ENCODE peak calls at places on chromosomes 16 and 17, in eight cellular contexts. U is gastrocnemius medialis, P is cardiac muscle cell, R is astrocyte, V is left lung, H is GM23338, L is left ventricle myocardium inferior, N is tibial artery. O is an unnamed sample. For H3K4me1, the result is how much of the 10 kb centered on the place peaks cover.

GRCh38 chr17:17419621-17420020 is 57.2 kb upstream of the MED9 start:
- DNase-seq in U (no peak), P (no peak), R (no peak), V (no peak), H (no peak), L (peak), N (peak), O (no peak)

GRCh38 chr17:54754560-54754959 is 146.1 kb upstream of the TOM1L1 start:
- DNase-seq in U (no peak), P (no peak), R (no peak), V (peak), H (peak), L (no peak), N (peak), O (no peak)

GRCh38 chr17:82875418-82875856 is 35.6 kb upstream of the ZNF750 start:
- DNase-seq in U (no peak), P (no peak), R (no peak), V (peak), H (peak), L (no peak), N (no peak), O (peak)

GRCh38 chr16:14148569-14148968 is 77.5 kb downstream of the MRTFB start:
- DNase-seq in U (peak), P (no peak), R (peak), V (no peak), H (no peak), L (no peak), N (no peak), O (peak)

GRCh38 chr17:42618442-42619150 is 9.1 kb downstream of the TUBG1 start:
- DNase-seq in U (peak), P (peak), R (no peak), V (no peak), H (peak), L (peak), N (peak), O (peak)

GRCh38 chr16:49859139-49859947 is 3.4 kb upstream of the ZNF423 start:
- DNase-seq in U (no peak), P (peak), R (peak), V (no peak), H (peak), L (peak), N (peak), O (no peak)

GRCh38 chr17:72640415-72641165 is 451.9 kb downstream of the SLC39A11 start:
- DNase-seq in U (no peak), P (no peak), R (no peak), V (peak), H (peak), L (no peak), N (no peak), O (no peak)

GRCh38 chr16:24900230-24900629 is 54.5 kb downstream of the SLC5A11 start:
- DNase-seq in U (no peak), P (peak), R (no peak), V (no peak), H (peak), L (no peak), N (no peak), O (no peak)

GRCh38 chr17:64084940-64085649 is 44.8 kb downstream of the ERN1 start:
- DNase-seq in U (no peak), P (no peak), R (no peak), V (no peak), H (peak), L (no peak), N (no peak), O (no peak)

GRCh38 chr17:49496183-49496865 is 1.2 kb downstream of the NGFR start:
- DNase-seq in U (peak), P (peak), R (peak), V (peak), H (peak), L (peak), N (peak), O (peak)

GRCh38 chr16:81376880-81377279 is 62.1 kb downstream of the GAN start:
- DNase-seq in U (no peak), P (no peak), R (peak), V (no peak), H (no peak), L (no peak), N (no peak), O (peak)

GRCh38 chr16:54320895-54321294 is 34.3 kb upstream of the IRX3 start:
- DNase-seq in U (no peak), P (no peak), R (no peak), V (no peak), H (peak), L (no peak), N (peak), O (no peak)

GRCh38 chr16:70161350-70161749 is 12.2 kb upstream of the CLEC18C start:
- DNase-seq in U (no peak), P (no peak), R (no peak), V (peak), H (no peak), L (no peak), N (no peak), O (no peak)

GRCh38 chr17:78466786-78467715 is 88.6 kb downstream of the PGS1 start:
- DNase-seq in U (no peak), P (no peak), R (no peak), V (peak), H (no peak), L (no peak), N (no peak), O (no peak)

GRCh38 chr16:898761-899677 is 71.8 kb downstream of the LMF1 start:
- DNase-seq in U (no peak), P (no peak), R (no peak), V (peak), H (no peak), L (no peak), N (no peak), O (no peak)

GRCh38 chr17:55845385-55845784 is 94.5 kb downstream of the PCTP start:
- DNase-seq in U (peak), P (peak), R (peak), V (peak), H (peak), L (peak), N (peak), O (peak)

GRCh38 chr16:49961087-49961486 is 63.9 kb upstream of the CNEP1R1 start:
- DNase-seq in U (no peak), P (no peak), R (peak), V (no peak), H (no peak), L (no peak), N (no peak), O (peak)

GRCh38 chr17:12812877-12813276 is 23.6 kb downstream of the ARHGAP44 start:
- DNase-seq in U (no peak), P (no peak), R (no peak), V (no peak), H (no peak), L (no peak), N (no peak), O (no peak)

GRCh38 chr17:33084755-33085154 is 93.1 kb downstream of the SPACA3 start:
- DNase-seq in U (no peak), P (no peak), R (no peak), V (no peak), H (no peak), L (no peak), N (no peak), O (no peak)

GRCh38 chr17:80316431-80316830 is 55.8 kb downstream of the RNF213 start:
- DNase-seq in U (no peak), P (no peak), R (no peak), V (no peak), H (no peak), L (no peak), N (peak), O (no peak)

GRCh38 chr17:44374306-44375195 is 10.9 kb upstream of the FAM171A2 start:
- DNase-seq in U (no peak), P (no peak), R (no peak), V (peak), H (peak), L (no peak), N (peak), O (no peak)

GRCh38 chr16:50598256-50598894 is 50.2 kb downstream of the NKD1 start:
- DNase-seq in U (peak), P (no peak), R (no peak), V (no peak), H (no peak), L (peak), N (peak), O (no peak)

GRCh38 chr17:9367186-9367585 is 208.4 kb downstream of the STX8 start:
- DNase-seq in U (peak), P (peak), R (no peak), V (no peak), H (no peak), L (peak), N (no peak), O (no peak)

GRCh38 chr17:1095093-1095852 is 84.5 kb downstream of the ABR start:
- DNase-seq in U (no peak), P (no peak), R (no peak), V (peak), H (no peak), L (peak), N (no peak), O (no peak)

GRCh38 chr16:49411121-49411970 is 37.7 kb downstream of the C16orf78 start:
- DNase-seq in U (no peak), P (no peak), R (no peak), V (no peak), H (no peak), L (no peak), N (no peak), O (no peak)

GRCh38 chr16:89289428-89290395 is 72.2 kb downstream of the ZNF778 start:
- DNase-seq in U (peak), P (peak), R (peak), V (peak), H (peak), L (peak), N (peak), O (peak)

GRCh38 chr17:68418876-68419275 is 38.4 kb downstream of the WIPI1 start:
- DNase-seq in U (no peak), P (no peak), R (no peak), V (no peak), H (no peak), L (no peak), N (no peak), O (no peak)

GRCh38 chr17:1999557-2000251 is 25.4 kb downstream of the RTN4RL1 start:
- DNase-seq in U (peak), P (peak), R (no peak), V (no peak), H (peak), L (peak), N (peak), O (no peak)

GRCh38 chr17:72580321-72581127 is 459.7 kb downstream of the SOX9 start:
- DNase-seq in U (no peak), P (no peak), R (no peak), V (peak), H (no peak), L (no peak), N (no peak), O (peak)

GRCh38 chr16:9138731-9139501 is 47.5 kb downstream of the HAPSTR1 start:
- DNase-seq in U (peak), P (peak), R (no peak), V (peak), H (peak), L (peak), N (peak), O (no peak)

GRCh38 chr17:64025732-64026294 is 5.4 kb upstream of the ICAM2 start:
- DNase-seq in U (peak), P (peak), R (peak), V (peak), H (peak), L (peak), N (peak), O (peak)

GRCh38 chr17:77319211-77320031 is 178.7 kb downstream of the SEC14L1 start:
- DNase-seq in U (peak), P (no peak), R (peak), V (peak), H (peak), L (peak), N (peak), O (peak)

GRCh38 chr16:70453891-70454220 is 539 bp upstream of the FCSK start:
- DNase-seq in U (no peak), P (no peak), R (peak), V (no peak), H (peak), L (no peak), N (no peak), O (no peak)

GRCh38 chr17:36198831-36199465 is 2.4 kb upstream of the CCL3L1 start:
- DNase-seq in U (no peak), P (no peak), R (no peak), V (no peak), H (no peak), L (no peak), N (no peak), O (no peak)

GRCh38 chr17:74922172-74922571 is 883 bp downstream of the USH1G start:
- DNase-seq in U (no peak), P (no peak), R (no peak), V (no peak), H (no peak), L (no peak), N (no peak), O (no peak)

GRCh38 chr16:57473906-57474305 is 11.4 kb downstream of the POLR2C start:
- DNase-seq in U (no peak), P (no peak), R (no peak), V (no peak), H (no peak), L (no peak), N (no peak), O (no peak)
- H3K4me1 ChIP-seq in U (under half), P (half or more), R (under half), V (half or more), H (half or more), L (half or more), N (under half), O (under half)

DNA sequence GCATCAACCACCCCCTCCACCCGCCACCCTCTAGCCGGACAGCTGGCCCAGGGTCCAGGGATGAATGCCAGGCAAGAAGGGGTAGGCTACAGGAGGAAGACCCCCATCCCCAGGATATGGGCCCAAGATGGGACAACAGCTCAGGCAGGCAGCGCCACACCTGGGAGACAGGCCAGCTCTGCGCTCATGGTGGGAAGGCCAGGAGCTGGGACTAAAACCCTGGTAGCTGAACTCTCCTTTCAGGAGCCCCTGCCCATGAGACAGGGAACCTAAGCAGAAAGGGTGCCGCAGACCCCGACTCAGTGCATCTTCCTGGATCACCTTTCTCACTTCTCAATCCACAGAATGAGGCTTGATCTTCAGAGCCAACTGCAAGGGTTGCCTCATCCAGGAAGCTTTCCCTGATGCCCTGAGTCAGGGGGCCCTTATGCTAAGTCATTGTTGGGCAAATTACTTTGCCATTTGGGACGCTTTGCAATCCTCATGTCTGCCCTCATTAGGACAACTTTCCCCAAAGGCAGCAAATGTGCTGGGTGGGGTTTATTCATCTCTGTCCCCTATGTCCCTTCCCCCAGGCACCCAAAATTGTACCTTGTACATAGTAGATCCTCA is 9.0 kb downstream of the ZDHHC1 start:
- DNase-seq in U (no peak), P (no peak), R (no peak), V (no peak), H (no peak), L (no peak), N (no peak), O (no peak)
- H3K27ac ChIP-seq in U (peak), P (no peak), R (peak), V (peak), H (no peak), L (peak), N (no peak), O (peak)

GRCh38 chr16:76035689-76036088 is 241.5 kb upstream of the CNTNAP4 start:
- DNase-seq in U (no peak), P (no peak), R (no peak), V (no peak), H (peak), L (no peak), N (no peak), O (peak)
- H3K4me1 ChIP-seq in U (under half), P (under half), R (under half), V (under half), H (under half), L (under half), N (under half), O (under half)

GRCh38 chr16:20041924-20042596 is 31.6 kb downstream of the GPR139 start:
- DNase-seq in U (no peak), P (no peak), R (no peak), V (no peak), H (peak), L (no peak), N (no peak), O (no peak)
- H3K27ac ChIP-seq in U (no peak), P (no peak), R (no peak), V (no peak), H (no peak), L (no peak), N (no peak), O (no peak)

GRCh38 chr16:10231563-10231962 is 49.3 kb upstream of the GRIN2A start:
- DNase-seq in U (no peak), P (no peak), R (no peak), V (no peak), H (no peak), L (no peak), N (no peak), O (no peak)

GRCh38 chr16:10225653-10226052 is 43.4 kb upstream of the GRIN2A start:
- DNase-seq in U (no peak), P (no peak), R (no peak), V (no peak), H (no peak), L (no peak), N (no peak), O (no peak)

GRCh38 chr16:10220942-10221341 is 38.7 kb upstream of the GRIN2A start:
- DNase-seq in U (no peak), P (no peak), R (no peak), V (no peak), H (no peak), L (no peak), N (no peak), O (no peak)

GRCh38 chr16:10228779-10229178 is 46.6 kb upstream of the GRIN2A start:
- DNase-seq in U (no peak), P (peak), R (no peak), V (no peak), H (no peak), L (no peak), N (no peak), O (peak)

DNA sequence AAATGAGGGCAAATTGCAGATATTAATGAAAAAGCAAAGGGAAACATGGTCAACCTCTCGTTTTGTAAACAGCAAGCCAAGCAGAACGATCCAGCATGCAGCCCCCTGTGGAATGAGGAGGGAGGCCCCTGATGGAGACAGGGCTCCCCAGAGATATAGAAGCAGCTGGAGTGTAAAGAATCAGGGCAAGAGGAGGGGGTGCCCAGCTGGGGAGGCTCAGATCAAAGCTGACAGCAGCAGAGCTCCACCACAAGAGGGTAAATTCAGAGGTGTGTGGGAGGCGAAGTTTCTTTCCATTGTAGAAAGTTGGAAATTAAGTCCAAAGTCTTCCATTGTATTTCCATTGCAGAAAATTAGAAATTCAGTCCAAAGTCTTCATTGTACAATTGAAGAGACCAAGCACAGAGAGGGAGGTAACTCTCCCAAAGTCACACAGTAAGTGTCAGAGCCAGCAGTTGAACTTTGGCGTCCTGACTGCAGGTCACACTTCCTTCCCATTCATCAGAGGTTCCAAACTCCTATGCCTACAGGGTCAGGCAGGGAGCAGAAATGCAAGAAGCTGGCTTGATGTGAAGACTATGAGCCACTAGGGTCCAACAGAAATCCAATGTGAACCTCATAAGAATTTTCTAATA is 44.6 kb upstream of the GRIN2A start:
- DNase-seq in U (no peak), P (no peak), R (no peak), V (no peak), H (no peak), L (no peak), N (no peak), O (no peak)
- H3K4me1 ChIP-seq in U (under half), P (under half), R (under half), V (under half), H (under half), L (under half), N (under half), O (under half)

GRCh38 chr17:19397556-19398041 is 10.6 kb upstream of the MFAP4 start:
- DNase-seq in U (no peak), P (no peak), R (no peak), V (no peak), H (peak), L (no peak), N (no peak), O (peak)
- H3K27ac ChIP-seq in U (no peak), P (no peak), R (no peak), V (peak), H (no peak), L (peak), N (peak), O (no peak)

DNA sequence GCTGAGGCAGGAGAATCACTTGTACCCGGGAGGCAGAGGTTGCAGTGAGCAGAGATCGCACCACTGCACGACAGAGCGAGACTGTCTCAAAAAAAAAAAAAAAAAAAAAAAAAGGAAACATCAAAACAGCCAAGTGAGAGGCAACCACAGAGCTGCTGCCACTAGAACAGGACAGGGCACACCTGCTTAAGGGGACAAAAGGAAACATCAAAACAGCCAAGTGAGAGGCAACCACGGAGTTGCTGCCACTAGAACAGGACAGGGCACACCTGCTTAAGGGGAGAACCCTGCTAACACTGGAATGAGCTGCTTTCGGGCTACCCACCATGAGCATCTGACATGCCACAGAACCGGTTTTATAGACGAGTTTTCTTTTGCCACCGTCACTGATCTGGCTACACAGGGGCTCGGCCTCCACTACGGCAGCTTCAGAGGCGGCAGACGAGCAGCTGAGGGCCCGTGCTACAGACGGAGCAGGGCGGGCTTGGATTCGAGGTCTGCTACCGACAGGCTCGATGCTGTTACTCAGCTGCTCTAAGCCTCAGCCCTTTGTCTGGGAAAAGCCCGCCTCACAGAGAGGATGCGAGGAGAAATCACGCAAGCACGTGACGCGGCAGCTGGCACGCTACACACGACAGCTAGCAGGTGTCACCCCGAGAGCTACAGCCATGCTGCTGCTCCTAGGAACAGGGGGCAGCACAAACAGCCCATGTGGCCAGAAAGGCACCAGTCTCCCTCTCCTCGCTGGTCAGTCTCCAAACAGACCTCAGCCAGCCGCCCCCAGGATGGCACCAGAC is 2.0 kb downstream of the P4HB start:
- DNase-seq in U (no peak), P (no peak), R (no peak), V (no peak), H (no peak), L (no peak), N (no peak), O (no peak)
- H3K4me1 ChIP-seq in U (half or more), P (under half), R (under half), V (half or more), H (under half), L (half or more), N (under half), O (under half)

O was measured in mammary epithelial cell.